ENCODE peak calls at places on chromosomes 3 and 15, in six cellular contexts. F is NCI-H1092; P is activated CD4-positive, alpha-beta T cell treated with anti-CD3 and anti-CD28 coated beads for 36 hours; A is OCI-LY7; W is AG08395; L is stimulated activated CD4-positive, alpha-beta T cell treated with anti-CD3 and anti-CD28 coated beads, Interleukin-15, amount 100 ng/mL, for 1 hour. O is an unnamed sample.

GRCh38 chr15:81666828-81667227 is 292.8 kb upstream of the TMC3 start:
- DNase-seq in F (no peak), W (no peak), P (no peak), L (no peak), A (no peak), O (no peak)

GRCh38 chr15:39666671-39667070 is 85.8 kb downstream of the THBS1 start:
- DNase-seq in F (no peak), P (no peak), L (no peak), W (peak), A (no peak), O (no peak)

GRCh38 chr3:15051531-15051930 is 13.6 kb downstream of the MRPS25 start:
- DNase-seq in F (no peak), A (peak), W (peak), P (peak), L (no peak), O (peak)

GRCh38 chr3:71066356-71066755 is 517.2 kb downstream of the FOXP1 start:
- DNase-seq in W (no peak), L (no peak), F (no peak), P (peak), A (peak), O (peak)

GRCh38 chr3:176934698-176935097 is 262.6 kb downstream of the TBL1XR1 start:
- DNase-seq in P (no peak), W (no peak), L (no peak), A (no peak), F (no peak), O (no peak)

GRCh38 chr15:97995881-97996603 is 35.5 kb downstream of the ARRDC4 start:
- DNase-seq in P (peak), F (no peak), A (peak), W (peak), L (no peak), O (peak)

GRCh38 chr3:71495708-71496472 is 87.6 kb downstream of the FOXP1 start:
- DNase-seq in F (no peak), A (no peak), W (peak), L (no peak), P (peak), O (peak)

GRCh38 chr3:4996771-4997291 is 17.6 kb downstream of the BHLHE40 start:
- DNase-seq in L (no peak), P (no peak), A (no peak), W (no peak), F (no peak), O (peak)

GRCh38 chr15:63826513-63826912 is 7.2 kb downstream of the HERC1 start:
- DNase-seq in L (no peak), P (peak), A (peak), W (peak), F (no peak), O (peak)

GRCh38 chr3:94036909-94037507 is 8.6 kb upstream of the STX19 start:
- DNase-seq in A (peak), L (no peak), W (peak), P (no peak), F (no peak), O (no peak)

GRCh38 chr3:153072856-153073255 is 89.2 kb upstream of the RAP2B start:
- DNase-seq in F (no peak), P (no peak), L (no peak), W (no peak), A (no peak), O (no peak)

GRCh38 chr3:4426782-4427344 is 40.2 kb downstream of the SUMF1 start:
- DNase-seq in L (no peak), A (peak), P (no peak), F (no peak), W (peak), O (no peak)

GRCh38 chr3:64918989-64919388 is 231.2 kb upstream of the ADAMTS9 start:
- DNase-seq in L (no peak), P (no peak), W (no peak), F (no peak), A (no peak), O (no peak)

GRCh38 chr3:42830437-42831320 is 21.4 kb downstream of the ACKR2 start:
- DNase-seq in F (peak), P (no peak), L (no peak), A (peak), W (peak), O (no peak)

GRCh38 chr3:69079269-69080159 is 651 bp downstream of the UBA3 start:
- DNase-seq in F (no peak), L (no peak), P (peak), W (peak), A (peak), O (no peak)

GRCh38 chr3:56787784-56788256 is 13.9 kb downstream of the ARHGEF3 start:
- DNase-seq in L (no peak), W (no peak), A (no peak), P (peak), F (no peak), O (peak)

GRCh38 chr3:178986456-178986855 is 85.2 kb downstream of the ZMAT3 start:
- DNase-seq in L (no peak), W (no peak), A (no peak), P (no peak), F (no peak), O (no peak)

GRCh38 chr3:36210840-36211655 is 169.3 kb upstream of the STAC start:
- DNase-seq in P (no peak), W (no peak), F (no peak), L (no peak), A (no peak), O (no peak)

GRCh38 chr3:61638721-61639120 is 77.3 kb downstream of the PTPRG start:
- DNase-seq in W (peak), F (no peak), P (no peak), A (no peak), L (no peak), O (no peak)

GRCh38 chr3:188019761-188020160 is 134.2 kb upstream of the LPP start:
- DNase-seq in L (no peak), F (no peak), P (no peak), W (no peak), A (no peak), O (no peak)

GRCh38 chr3:117127147-117127546 is 417.6 kb downstream of the TUSC7 start:
- DNase-seq in L (no peak), P (no peak), F (no peak), A (no peak), W (no peak), O (no peak)

GRCh38 chr3:16663852-16664712 is 58.9 kb upstream of the DAZL start:
- DNase-seq in L (no peak), F (no peak), W (no peak), A (no peak), P (no peak), O (no peak)

GRCh38 chr15:51156957-51157356 is 62.3 kb upstream of the TNFAIP8L3 start:
- DNase-seq in L (no peak), P (no peak), A (no peak), W (no peak), F (no peak), O (no peak)

GRCh38 chr3:53104762-53105161 is 25.5 kb downstream of the RFT1 start:
- DNase-seq in P (no peak), F (no peak), A (no peak), L (no peak), W (no peak), O (no peak)

GRCh38 chr3:88113311-88114162 is 36.2 kb upstream of the C3orf38 start:
- DNase-seq in A (peak), P (peak), L (no peak), W (peak), F (peak), O (peak)

GRCh38 chr3:192879346-192880031 is 38.2 kb downstream of the MB21D2 start:
- DNase-seq in A (no peak), F (no peak), L (no peak), W (peak), P (no peak), O (no peak)

GRCh38 chr15:51071609-51072008 is 23.1 kb downstream of the TNFAIP8L3 start:
- DNase-seq in P (no peak), F (no peak), L (no peak), W (no peak), A (no peak), O (no peak)

GRCh38 chr3:107211608-107212007 is 165.6 kb upstream of the CCDC54 start:
- DNase-seq in W (no peak), A (no peak), P (no peak), L (no peak), F (no peak), O (no peak)

GRCh38 chr3:8988791-8989558 is 25.7 kb upstream of the RAD18 start:
- DNase-seq in L (no peak), F (no peak), P (no peak), A (no peak), W (no peak), O (no peak)

GRCh38 chr3:197487911-197488391 is 67.8 kb downstream of the BDH1 start:
- DNase-seq in F (peak), L (no peak), A (no peak), W (peak), P (no peak), O (no peak)

GRCh38 chr3:160400631-160401150 is 1.2 kb downstream of the SMC4 start:
- DNase-seq in P (peak), F (no peak), A (peak), W (no peak), L (no peak), O (peak)

GRCh38 chr15:51801391-51801835 is 28.0 kb upstream of the TMOD3 start:
- DNase-seq in P (peak), F (no peak), W (peak), L (no peak), A (peak), O (peak)

GRCh38 chr3:141959921-141960554 is 83.6 kb downstream of the ATP1B3 start:
- DNase-seq in L (no peak), P (no peak), W (peak), A (no peak), F (no peak), O (no peak)

GRCh38 chr15:72584006-72584405 is 70.5 kb upstream of the GOLGA6B start:
- DNase-seq in P (no peak), A (no peak), L (no peak), W (peak), F (no peak), O (no peak)

GRCh38 chr15:74763416-74763815 is 14.8 kb downstream of the CYP1A2 start:
- DNase-seq in A (no peak), L (no peak), F (no peak), W (no peak), P (no peak), O (no peak)

GRCh38 chr3:142614059-142614626 is 17.9 kb downstream of the PLS1 start:
- DNase-seq in F (no peak), A (no peak), W (no peak), L (no peak), P (no peak), O (no peak)

GRCh38 chr15:94792166-94792565 is 560.8 kb downstream of the MCTP2 start:
- DNase-seq in W (no peak), A (no peak), P (no peak), F (no peak), L (no peak), O (no peak)

GRCh38 chr3:120331071-120331470 is 18.1 kb downstream of the LRRC58 start:
- DNase-seq in L (no peak), P (no peak), W (no peak), F (no peak), A (no peak), O (no peak)